ENCODE peak calls at places on chromosomes 11 and 22, in five cellular contexts. D is body of pancreas, K is suprapubic skin, W is astrocyte, F is cardiac muscle cell. Y is an unnamed sample.

GRCh38 chr11:23405350-23405937 is 545.2 kb upstream of the CCDC179 start:
- DNase-seq in D (no peak), K (no peak), W (no peak), F (no peak), Y (peak)

GRCh38 chr11:69172674-69173073 is 16.9 kb downstream of the SMIM38 start:
- DNase-seq in D (no peak), K (no peak), W (no peak), F (no peak), Y (no peak)

GRCh38 chr11:7981758-7982157 is 5.4 kb upstream of the EIF3F start:
- DNase-seq in D (peak), K (no peak), W (no peak), F (no peak), Y (no peak)

GRCh38 chr11:198236-198806 is 5.4 kb downstream of the SCGB1C1 start:
- DNase-seq in D (peak), K (peak), W (no peak), F (no peak), Y (peak)

GRCh38 chr22:48301421-48301820 is 1526.3 kb downstream of the BRD1 start:
- DNase-seq in D (no peak), K (no peak), W (no peak), F (no peak), Y (no peak)

GRCh38 chr22:29211066-29211841 is 5.6 kb downstream of the EMID1 start:
- DNase-seq in D (no peak), K (no peak), W (no peak), F (no peak), Y (no peak)

GRCh38 chr11:61107888-61108287 is 5.6 kb downstream of the CD5 start:
- DNase-seq in D (no peak), K (no peak), W (no peak), F (no peak), Y (no peak)

GRCh38 chr11:33044281-33044680 is 4.9 kb downstream of the TCP11L1 start:
- DNase-seq in D (no peak), K (no peak), W (peak), F (no peak), Y (no peak)

GRCh38 chr22:23128269-23129108 is 13.3 kb downstream of the RSPH14 start:
- DNase-seq in D (peak), K (no peak), W (peak), F (peak), Y (no peak)

GRCh38 chr22:42742940-42743339 is 22.3 kb upstream of the A4GALT start:
- DNase-seq in D (no peak), K (no peak), W (no peak), F (no peak), Y (no peak)

GRCh38 chr11:73194593-73194992 is 23.5 kb upstream of the P2RY2 start:
- DNase-seq in D (no peak), K (peak), W (no peak), F (no peak), Y (no peak)

GRCh38 chr11:114257621-114258558 is 38.3 kb upstream of the NNMT start:
- DNase-seq in D (peak), K (peak), W (no peak), F (peak), Y (peak)

GRCh38 chr22:44505796-44506354 is 7.8 kb upstream of the RTL6 start:
- DNase-seq in D (no peak), K (no peak), W (no peak), F (no peak), Y (no peak)

GRCh38 chr11:126113515-126113957 is 50.9 kb upstream of the CDON start:
- DNase-seq in D (peak), K (peak), W (peak), F (peak), Y (peak)

GRCh38 chr22:35070451-35071093 is 4.6 kb downstream of the ISX start:
- DNase-seq in D (no peak), K (no peak), W (no peak), F (no peak), Y (no peak)

GRCh38 chr22:29799217-29799680 is 32.1 kb downstream of the UQCR10 start:
- DNase-seq in D (peak), K (peak), W (peak), F (no peak), Y (peak)

GRCh38 chr11:107123022-107123421 is 104.7 kb upstream of the GUCY1A2 start:
- DNase-seq in D (no peak), K (no peak), W (no peak), F (no peak), Y (no peak)

GRCh38 chr11:3086114-3086513 is 28.9 kb upstream of the CARS1 start:
- DNase-seq in D (no peak), K (no peak), W (no peak), F (no peak), Y (no peak)

GRCh38 chr22:20566420-20567260 is 59.2 kb downstream of the MED15 start:
- DNase-seq in D (no peak), K (peak), W (peak), F (no peak), Y (no peak)

GRCh38 chr11:84829162-84829561 is 798.0 kb downstream of the DLG2 start:
- DNase-seq in D (no peak), K (no peak), W (no peak), F (no peak), Y (no peak)

GRCh38 chr11:1546536-1547466 is 25.3 kb downstream of the DUSP8 start:
- DNase-seq in D (peak), K (no peak), W (no peak), F (peak), Y (no peak)

GRCh38 chr22:19984201-19984753 is 32.3 kb downstream of the ARVCF start:
- DNase-seq in D (no peak), K (no peak), W (peak), F (no peak), Y (peak)

GRCh38 chr11:112784323-112785073 is 176.7 kb upstream of the NCAM1 start:
- DNase-seq in D (peak), K (no peak), W (peak), F (peak), Y (peak)

GRCh38 chr11:69402251-69402892 is 79.1 kb upstream of the LINC01488 start:
- DNase-seq in D (no peak), K (peak), W (no peak), F (no peak), Y (no peak)

GRCh38 chr11:29260939-29261705 is 755.7 kb downstream of the KCNA4 start:
- DNase-seq in D (no peak), K (no peak), W (peak), F (no peak), Y (no peak)

DNA sequence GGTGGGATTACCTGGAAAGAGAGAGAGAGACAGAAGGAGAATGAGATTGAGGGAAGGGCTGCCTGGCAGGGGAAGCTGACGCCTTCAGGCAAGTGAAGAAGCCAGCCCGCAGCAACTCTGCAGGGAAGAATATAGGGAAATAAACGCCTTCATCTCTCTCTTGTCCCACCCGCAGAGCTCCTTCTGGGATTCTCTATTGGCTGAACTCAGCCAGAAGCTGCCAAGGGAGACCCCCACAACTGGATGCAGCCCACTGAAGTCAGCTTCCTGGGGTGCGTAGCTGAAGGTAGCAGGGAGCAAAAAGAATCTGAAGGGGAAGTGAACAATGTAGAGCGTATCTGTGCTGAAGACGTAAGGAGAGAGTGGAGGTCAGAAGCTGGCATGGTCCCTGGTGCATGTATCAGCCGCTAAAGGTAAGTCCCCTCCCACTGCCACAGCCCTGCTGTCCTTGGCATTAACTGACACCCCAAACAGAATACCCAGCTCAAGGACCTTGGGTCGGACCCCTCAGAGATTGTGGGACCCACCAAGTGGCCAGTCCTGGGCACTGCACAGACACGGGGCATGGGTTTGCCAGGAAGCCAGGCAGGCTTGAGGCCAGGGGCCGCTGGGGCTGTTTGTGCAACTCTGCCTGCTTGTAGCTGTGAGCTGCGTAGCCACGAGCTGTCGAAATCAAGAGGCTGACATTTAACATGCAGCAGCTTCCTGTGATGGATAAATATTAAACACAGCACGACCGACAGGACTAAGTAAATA is 469.9 kb downstream of the MN1 start:
- DNase-seq in D (peak), K (no peak), W (no peak), F (peak), Y (peak)
- H3K27ac ChIP-seq in D (no peak), K (no peak), W (no peak), F (no peak), Y (no peak)

DNA sequence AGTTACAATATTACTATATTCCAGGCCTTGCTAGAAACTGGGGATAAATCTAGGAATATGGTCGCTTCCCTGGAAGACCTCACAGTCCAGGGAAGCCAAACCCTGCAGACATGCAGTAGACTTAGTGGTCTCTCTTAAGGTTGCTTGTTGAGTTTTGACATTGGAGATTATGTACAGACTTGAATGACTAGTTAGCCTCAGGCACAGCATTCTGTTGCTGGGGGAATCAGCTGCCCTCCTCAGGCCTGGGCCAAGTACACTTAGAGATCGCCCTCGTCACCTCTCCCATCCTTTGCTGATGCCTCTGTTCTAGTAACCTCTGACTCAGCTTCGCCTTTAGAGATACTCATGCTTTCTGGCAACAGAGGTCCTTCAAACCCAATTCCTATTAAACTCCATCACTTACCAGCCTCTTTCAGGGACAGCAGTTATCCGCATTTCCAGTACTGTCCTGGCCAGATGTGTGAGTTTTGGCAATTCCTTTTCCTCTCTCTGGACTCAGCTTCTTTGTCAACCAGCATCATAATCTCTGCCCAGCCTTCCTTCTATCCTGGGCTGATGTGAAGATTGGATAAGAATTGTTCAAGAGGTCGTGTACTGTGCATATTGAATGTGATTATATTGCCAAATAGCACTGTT is 794 bp upstream of the ANAPC15 start:
- DNase-seq in D (no peak), K (no peak), W (no peak), F (no peak), Y (no peak)
- H3K4me3 ChIP-seq in D (no peak), K (peak), W (peak), F (peak), Y (peak)

GRCh38 chr22:38981659-38982007 is 514 bp upstream of the APOBEC3B start:
- DNase-seq in D (peak), K (no peak), W (no peak), F (no peak), Y (no peak)
- H3K27ac ChIP-seq in D (peak), K (peak), W (no peak), F (no peak), Y (peak)

GRCh38 chr22:46536559-46537220 is 730 bp downstream of the CELSR1 start:
- DNase-seq in D (no peak), K (no peak), W (no peak), F (peak), Y (no peak)
- H3K4me3 ChIP-seq in D (no peak), K (peak), W (peak), F (peak), Y (peak)

DNA sequence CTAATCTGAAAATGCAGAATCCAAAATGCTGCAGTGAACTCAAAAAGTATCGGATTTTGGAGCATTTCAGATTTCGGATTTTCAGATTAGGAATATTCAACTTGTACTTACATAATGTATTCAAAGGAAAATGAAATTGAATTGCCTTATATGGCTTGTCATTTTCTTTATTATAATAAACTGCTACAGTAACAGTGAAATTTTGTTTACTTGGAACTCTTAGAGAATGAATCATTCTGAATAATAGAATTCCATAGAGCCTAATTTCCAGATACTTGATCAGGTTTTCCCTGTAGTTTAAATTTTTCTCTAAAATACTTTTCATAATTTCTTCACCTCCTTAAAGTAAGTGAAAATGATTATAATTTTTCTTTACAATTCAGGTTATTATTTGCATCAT is 17.3 kb downstream of the TTC17 start:
- DNase-seq in D (no peak), K (no peak), W (no peak), F (no peak), Y (no peak)
- H3K27ac ChIP-seq in D (no peak), K (no peak), W (peak), F (no peak), Y (no peak)

Y was measured in coronary artery.